ENCODE peak calls at places on chromosome 4, in seven cellular contexts. K is naive thymus-derived CD8-positive, alpha-beta T cell; V is DMS153; S is colonic mucosa; T is lower lobe of right lung; R is Calu3; Q is ecto neural progenitor cell. F is an unnamed sample.
A peak's percentile ranks its signal among the peaks of the same experiment; 100 is the strongest.

GRCh38 chr4:139961344-139961948 is 192.5 kb downstream of the MAML3 start:
- DNase-seq in T (no peak), Q (no peak), R (no peak), S (no peak), V (no peak), K (no peak), F (no peak)

GRCh38 chr4:54015421-54016065 is 48.9 kb downstream of the CHIC2 start:
- DNase-seq in V (no peak), S (no peak), K (no peak), R (no peak), T (no peak), Q (peak; percentile 45), F (no peak)

GRCh38 chr4:3098346-3098745 is 23.9 kb downstream of the HTT start:
- DNase-seq in V (no peak), K (no peak), Q (no peak), T (no peak), S (no peak), R (no peak), F (no peak)

GRCh38 chr4:159097785-159098184 is 5.1 kb upstream of the RAPGEF2 start:
- DNase-seq in R (no peak), K (no peak), Q (no peak), S (no peak), V (no peak), T (no peak), F (no peak)

GRCh38 chr4:169773889-169774288 is 16.1 kb upstream of the HPF1 start:
- DNase-seq in T (no peak), Q (no peak), V (no peak), K (no peak), S (no peak), R (no peak), F (no peak)

GRCh38 chr4:40311811-40312346 is 23.3 kb upstream of the CHRNA9 start:
- DNase-seq in S (no peak), Q (no peak), K (peak; percentile 64), V (no peak), R (peak; percentile 33), T (no peak), F (no peak)

GRCh38 chr4:68576272-68577100 is at the start of gene UGT2B17:
- DNase-seq in Q (no peak), S (no peak), R (no peak), V (no peak), T (no peak), K (no peak), F (no peak)

GRCh38 chr4:47615385-47615784 is 130.3 kb downstream of the ATP10D start:
- DNase-seq in R (no peak), S (no peak), K (no peak), Q (no peak), V (no peak), T (no peak), F (no peak)

GRCh38 chr4:3429651-3430050 is 12.1 kb upstream of the HGFAC start:
- DNase-seq in K (no peak), V (no peak), R (no peak), T (no peak), S (no peak), Q (no peak), F (no peak)

GRCh38 chr4:145939856-145940255 is 1.2 kb upstream of the ZNF827 start:
- DNase-seq in K (no peak), T (no peak), V (no peak), Q (no peak), R (no peak), S (no peak), F (no peak)

GRCh38 chr4:123643691-123644090 is 247.1 kb downstream of the SPRY1 start:
- DNase-seq in R (no peak), V (peak; percentile 25), Q (no peak), K (no peak), T (no peak), S (no peak), F (no peak)

GRCh38 chr4:151801547-151802516 is 41.0 kb upstream of the GATB start:
- DNase-seq in R (peak; percentile 46), T (peak; percentile 48), V (no peak), K (peak; percentile 40), S (peak; percentile 39), Q (peak; percentile 58), F (peak; percentile 15)

GRCh38 chr4:57081651-57082349 is 28.4 kb downstream of the IGFBP7 start:
- DNase-seq in R (no peak), T (no peak), S (no peak), Q (no peak), K (no peak), V (no peak), F (no peak)

GRCh38 chr4:100428051-100428450 is 89.8 kb downstream of the EMCN start:
- DNase-seq in K (no peak), S (no peak), T (no peak), Q (no peak), R (peak; percentile 29), V (no peak), F (no peak)

GRCh38 chr4:6974138-6974848 is 64.7 kb downstream of the TBC1D14 start:
- DNase-seq in K (peak; percentile 76), T (peak; percentile 74), R (peak; percentile 78), S (peak; percentile 89), Q (peak; percentile 83), V (peak; percentile 3), F (peak; percentile 48)

GRCh38 chr4:185435466-185435865 is 9.7 kb upstream of the UFSP2 start:
- DNase-seq in K (no peak), R (no peak), V (no peak), S (no peak), Q (no peak), T (no peak), F (no peak)

GRCh38 chr4:48044298-48044697 is 27.7 kb downstream of the NIPAL1 start:
- DNase-seq in S (no peak), Q (no peak), V (no peak), T (no peak), K (no peak), R (no peak), F (no peak)

GRCh38 chr4:93103042-93103441 is 725.5 kb upstream of the ATOH1 start:
- DNase-seq in Q (no peak), T (no peak), V (no peak), K (no peak), R (no peak), S (no peak), F (no peak)

GRCh38 chr4:112567536-112567935 is 51.6 kb upstream of the NEUROG2 start:
- DNase-seq in Q (no peak), R (no peak), S (no peak), T (no peak), V (no peak), K (no peak), F (no peak)

GRCh38 chr4:175017751-175018150 is 99.6 kb downstream of the ADAM29 start:
- DNase-seq in T (no peak), S (no peak), K (no peak), R (no peak), V (no peak), Q (no peak), F (no peak)

GRCh38 chr4:105598787-105599186 is 46.4 kb downstream of the ARHGEF38 start:
- DNase-seq in V (no peak), T (no peak), Q (no peak), R (no peak), K (no peak), S (no peak), F (no peak)

GRCh38 chr4:86554641-86555040 is 39.5 kb upstream of the PTPN13 start:
- DNase-seq in R (no peak), K (no peak), V (no peak), T (no peak), Q (no peak), S (no peak), F (no peak)

GRCh38 chr4:76486588-76487276 is 51.7 kb downstream of the SHROOM3 start:
- DNase-seq in K (no peak), R (no peak), Q (no peak), T (no peak), S (no peak), V (no peak), F (no peak)

GRCh38 chr4:140308366-140309123 is 64.9 kb upstream of the SCOC start:
- DNase-seq in T (no peak), R (no peak), Q (no peak), V (peak; percentile 50), K (no peak), S (peak; percentile 26), F (no peak)

GRCh38 chr4:174713181-174713580 is 115.9 kb downstream of the GLRA3 start:
- DNase-seq in R (no peak), S (no peak), Q (no peak), V (no peak), K (no peak), T (no peak), F (no peak)

GRCh38 chr4:15314974-15315373 is 112.9 kb upstream of the C1QTNF7 start:
- DNase-seq in R (no peak), Q (no peak), T (no peak), V (no peak), K (no peak), S (no peak), F (no peak)

GRCh38 chr4:110982486-110982885 is 359.6 kb upstream of the PITX2 start:
- DNase-seq in K (no peak), Q (no peak), R (no peak), S (no peak), V (no peak), T (no peak), F (no peak)

GRCh38 chr4:8618421-8618820 is 25.9 kb downstream of the CPZ start:
- DNase-seq in S (no peak), T (no peak), V (no peak), K (no peak), Q (no peak), R (no peak), F (no peak)

GRCh38 chr4:121072080-121072835 is at the start of gene NDNF:
- DNase-seq in K (peak; percentile 46), R (peak; percentile 19), T (peak; percentile 80), S (peak; percentile 85), V (no peak), Q (peak; percentile 77), F (no peak)

F was measured in activated CD8-positive, alpha-beta memory T cell treated with anti-CD3 and anti-CD28 coated beads for 48 hours.